ENCODE peak calls at places on chromosomes 2 and 18, in six cellular contexts. O is cardiac fibroblast; L is GM20000; W is activated CD8-positive, alpha-beta memory T cell treated with anti-CD3 and anti-CD28 coated beads for 1 hour; B is hepatocyte; K is RPMI7951. C is an unnamed sample.

GRCh38 chr2:207341816-207342215 is 176.1 kb upstream of the KLF7 start:
- DNase-seq in O (no peak), L (no peak), W (no peak), B (no peak), K (no peak), C (no peak)

GRCh38 chr18:36899289-36899688 is 70.4 kb downstream of the KIAA1328 start:
- DNase-seq in O (no peak), L (no peak), W (no peak), B (peak), K (peak), C (peak)

GRCh38 chr2:165032559-165032958 is 77.2 kb upstream of the SLC38A11 start:
- DNase-seq in O (no peak), L (no peak), W (no peak), B (no peak), K (no peak), C (no peak)

GRCh38 chr2:1887915-1888314 is 143.6 kb upstream of the PXDN start:
- DNase-seq in O (peak), L (no peak), W (no peak), B (no peak), K (peak), C (no peak)

GRCh38 chr2:88724643-88725332 is 33.3 kb downstream of the RPIA start:
- DNase-seq in O (no peak), L (no peak), W (no peak), B (peak), K (no peak), C (no peak)

GRCh38 chr2:41928593-41928992 is 119.2 kb upstream of the PKDCC start:
- DNase-seq in O (peak), L (no peak), W (no peak), B (peak), K (peak), C (no peak)

GRCh38 chr18:54671291-54671881 is 80.3 kb downstream of the DYNAP start:
- DNase-seq in O (peak), L (peak), W (no peak), B (peak), K (peak), C (no peak)

GRCh38 chr2:157479081-157480027 is 35.5 kb upstream of the CYTIP start:
- DNase-seq in O (no peak), L (no peak), W (no peak), B (no peak), K (no peak), C (no peak)

GRCh38 chr2:42132066-42132965 is 36.8 kb upstream of the EML4 start:
- DNase-seq in O (peak), L (no peak), W (no peak), B (peak), K (peak), C (no peak)

GRCh38 chr18:59884331-59884730 is 15.5 kb upstream of the PMAIP1 start:
- DNase-seq in O (no peak), L (no peak), W (no peak), B (no peak), K (no peak), C (peak)

GRCh38 chr2:1923557-1923956 is 179.2 kb upstream of the PXDN start:
- DNase-seq in O (no peak), L (no peak), W (no peak), B (no peak), K (no peak), C (no peak)

GRCh38 chr2:30382995-30383394 is 64.1 kb upstream of the LCLAT1 start:
- DNase-seq in O (no peak), L (no peak), W (no peak), B (no peak), K (no peak), C (no peak)

C was measured in foreskin melanocyte.